ENCODE peak calls at places on chromosomes 11 and 22, in nine cellular contexts. K, V, Y, N, J, P, C, B and Q are unnamed samples.

GRCh38 chr11:133531971-133532651 is at the start of gene OPCML:
- DNase-seq in K (no peak), V (peak; percentile 47), Y (no peak), N (no peak), J (peak; percentile 64), P (no peak), C (no peak), B (no peak), Q (peak; percentile 30)

GRCh38 chr11:120132645-120133185 is 5.2 kb downstream of the TRIM29 start:
- DNase-seq in K (no peak), V (no peak), Y (no peak), N (no peak), J (no peak), P (no peak), C (no peak), B (peak; percentile 70), Q (no peak)

GRCh38 chr11:69878144-69878883 is 59.1 kb upstream of the FGF3 start:
- DNase-seq in K (no peak), V (no peak), Y (no peak), N (no peak), J (no peak), P (no peak), C (no peak), B (peak; percentile 10), Q (no peak)

GRCh38 chr11:129709801-129710398 is 105.7 kb upstream of the TMEM45B start:
- DNase-seq in K (no peak), V (no peak), Y (no peak), N (no peak), J (no peak), P (no peak), C (no peak), B (no peak), Q (no peak)

GRCh38 chr11:126282742-126283591 is at the start of gene TIRAP:
- DNase-seq in K (peak; percentile 59), V (peak; percentile 64), Y (peak; percentile 82), N (no peak), J (peak; percentile 73), P (peak; percentile 61), C (peak; percentile 72), B (peak; percentile 90), Q (peak; percentile 82)

GRCh38 chr11:126113012-126113411 is 50.3 kb upstream of the CDON start:
- DNase-seq in K (no peak), V (no peak), Y (peak; percentile 39), N (no peak), J (no peak), P (no peak), C (no peak), B (no peak), Q (no peak)

GRCh38 chr11:14463623-14464022 is 36.0 kb downstream of the COPB1 start:
- DNase-seq in K (no peak), V (no peak), Y (no peak), N (no peak), J (no peak), P (no peak), C (no peak), B (no peak), Q (no peak)

GRCh38 chr11:65780770-65781151 is at the start of gene AP5B1:
- DNase-seq in K (peak; percentile 85), V (peak; percentile 83), Y (peak; percentile 90), N (no peak), J (peak; percentile 64), P (peak; percentile 77), C (peak; percentile 75), B (peak; percentile 87), Q (peak; percentile 91)

GRCh38 chr11:112288021-112288420 is 27.4 kb upstream of the PLET1 start:
- DNase-seq in K (no peak), V (no peak), Y (no peak), N (no peak), J (no peak), P (no peak), C (no peak), B (no peak), Q (no peak)

GRCh38 chr11:47426062-47426956 is at the start of gene PSMC3:
- DNase-seq in K (peak; percentile 95), V (peak; percentile 99), Y (peak; percentile 100), N (peak; percentile 88), J (peak; percentile 100), P (peak; percentile 97), C (peak; percentile 99), B (peak; percentile 97), Q (peak; percentile 99)

GRCh38 chr11:36035999-36036398 is 92.1 kb downstream of the LDLRAD3 start:
- DNase-seq in K (no peak), V (no peak), Y (no peak), N (no peak), J (no peak), P (no peak), C (no peak), B (no peak), Q (no peak)

GRCh38 chr11:36033082-36033751 is 89.4 kb downstream of the LDLRAD3 start:
- DNase-seq in K (no peak), V (no peak), Y (no peak), N (no peak), J (peak; percentile 82), P (no peak), C (no peak), B (no peak), Q (no peak)

GRCh38 chr11:36033936-36034335 is 90.1 kb downstream of the LDLRAD3 start:
- DNase-seq in K (no peak), V (no peak), Y (no peak), N (no peak), J (no peak), P (no peak), C (no peak), B (no peak), Q (no peak)

GRCh38 chr11:36035454-36035853 is 91.6 kb downstream of the LDLRAD3 start:
- DNase-seq in K (peak; percentile 57), V (no peak), Y (no peak), N (no peak), J (no peak), P (no peak), C (no peak), B (no peak), Q (no peak)

GRCh38 chr11:36034572-36035331 is 90.9 kb downstream of the LDLRAD3 start:
- DNase-seq in K (peak; percentile 92), V (no peak), Y (peak; percentile 90), N (no peak), J (no peak), P (no peak), C (no peak), B (peak; percentile 35), Q (peak; percentile 60)
- TF ChIP-seq EZH2phosphoT487 in K (no peak), V (no peak), Y (no peak), N (no peak), J (no peak), P (no peak), C (no peak), B (no peak), Q (no peak)

GRCh38 chr22:37137903-37138665 is 11.6 kb downstream of the IL2RB start:
- DNase-seq in K (no peak), V (no peak), Y (no peak), N (no peak), J (no peak), P (peak; percentile 32), C (no peak), B (no peak), Q (no peak)
- TF ChIP-seq EZH2phosphoT487 in K (no peak), V (no peak), Y (no peak), N (no peak), J (no peak), P (no peak), C (no peak), B (no peak), Q (no peak)

GRCh38 chr22:44664149-44664548 is 37.9 kb upstream of the PRR5 start:
- DNase-seq in K (no peak), V (no peak), Y (no peak), N (no peak), J (no peak), P (no peak), C (no peak), B (peak; percentile 52), Q (peak; percentile 69)
- TF ChIP-seq EZH2phosphoT487 in K (no peak), V (no peak), Y (no peak), N (no peak), J (no peak), P (no peak), C (no peak), B (no peak), Q (no peak)

GRCh38 chr11:57476223-57476882 is 16.0 kb downstream of the RTN4RL2 start:
- DNase-seq in K (peak; percentile 43), V (peak; percentile 59), Y (no peak), N (no peak), J (peak; percentile 67), P (peak; percentile 35), C (no peak), B (peak; percentile 79), Q (peak; percentile 60)
- TF ChIP-seq EZH2phosphoT487 in K (peak; percentile 95), V (peak; percentile 85), Y (no peak), N (no peak), J (no peak), P (no peak), C (no peak), B (no peak), Q (peak; percentile 46)

DNA sequence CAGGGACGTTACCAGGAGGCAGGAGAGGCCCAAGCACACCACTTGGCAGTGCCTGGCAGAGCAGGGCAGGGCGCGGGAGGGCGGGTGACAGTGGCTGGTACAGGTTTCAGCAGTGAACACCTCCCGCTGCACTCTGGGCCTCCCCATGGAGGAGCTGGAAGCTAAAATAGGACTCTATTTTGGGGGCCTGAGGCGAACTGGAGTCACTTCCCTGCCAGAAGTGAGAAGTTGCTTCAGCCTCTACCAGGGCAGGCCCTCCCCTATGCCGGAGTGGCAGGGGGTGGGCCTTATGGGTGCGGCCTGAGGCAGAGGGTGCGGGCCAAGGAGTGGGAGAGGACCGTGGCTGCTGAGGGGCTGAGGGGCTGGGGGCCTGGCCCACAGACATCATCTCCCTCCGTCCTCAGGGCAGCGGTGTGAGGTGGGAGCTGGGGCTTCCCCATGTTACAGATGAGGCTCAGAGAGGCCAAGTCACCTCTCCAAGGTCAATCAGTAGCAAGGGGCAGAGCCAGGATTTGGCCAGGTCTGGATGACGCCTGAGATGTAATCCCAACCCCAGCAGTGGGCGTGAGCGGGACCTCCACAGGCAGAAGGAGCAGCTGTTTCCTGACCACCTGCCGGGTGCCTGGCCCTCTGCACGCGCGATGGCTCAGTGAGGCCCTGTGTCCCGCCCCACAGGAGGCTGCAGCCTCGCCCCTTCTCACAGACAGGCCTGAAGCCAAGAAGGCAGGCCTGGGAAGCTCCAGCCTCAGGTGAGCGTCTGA is 39.3 kb downstream of the KCNJ4 start:
- DNase-seq in K (no peak), V (peak; percentile 34), Y (no peak), N (no peak), J (peak; percentile 69), P (no peak), C (no peak), B (no peak), Q (peak; percentile 3)
- TF ChIP-seq EZH2phosphoT487 in K (no peak), V (no peak), Y (no peak), N (no peak), J (no peak), P (no peak), C (no peak), B (no peak), Q (no peak)

DNA sequence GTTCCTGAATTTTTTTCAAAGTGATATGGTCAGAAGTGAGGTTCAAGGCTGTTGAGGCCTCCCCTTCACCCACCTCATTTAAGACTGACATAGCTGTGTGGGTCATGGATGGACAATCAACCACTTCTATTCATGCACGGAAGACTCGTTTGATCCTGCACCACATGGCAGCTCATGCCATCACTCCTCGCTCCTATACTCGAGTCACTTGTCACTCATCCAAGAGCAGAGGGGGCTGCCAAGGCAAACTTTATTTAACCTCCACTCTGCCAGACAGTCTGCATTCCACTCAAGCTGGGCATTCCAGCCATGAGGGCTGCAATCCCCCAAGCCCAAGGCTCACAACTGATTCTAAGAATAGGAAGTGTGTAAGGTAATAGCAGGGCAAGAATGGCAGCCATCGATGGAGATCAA is 34.1 kb downstream of the SNX19 start:
- DNase-seq in K (no peak), V (no peak), Y (no peak), N (no peak), J (no peak), P (no peak), C (no peak), B (no peak), Q (no peak)
- TF ChIP-seq EZH2phosphoT487 in K (no peak), V (no peak), Y (no peak), N (no peak), J (no peak), P (no peak), C (no peak), B (no peak), Q (no peak)